ENCODE peak calls at places on chromosome 3, in four cellular contexts. E, I, O and V are unnamed samples.

GRCh38 chr3:11592460-11593298 is 51.0 kb downstream of the VGLL4 start:
- DNase-seq in E (no peak), I (peak), O (no peak), V (no peak)

GRCh38 chr3:160180581-160181216 is 44.5 kb upstream of the C3orf80 start:
- DNase-seq in E (no peak), I (no peak), O (peak), V (peak)

GRCh38 chr3:43247556-43248186 is 38.7 kb upstream of the SNRK start:
- DNase-seq in E (no peak), I (no peak), O (no peak), V (no peak)

GRCh38 chr3:124257332-124257864 is 265.5 kb upstream of the ROPN1 start:
- DNase-seq in E (no peak), I (no peak), O (no peak), V (no peak)

GRCh38 chr3:191330309-191330712 is at the start of gene UTS2B:
- DNase-seq in E (peak), I (peak), O (no peak), V (no peak)

GRCh38 chr3:58535531-58536500 is 1.2 kb downstream of the ACOX2 start:
- DNase-seq in E (no peak), I (peak), O (no peak), V (no peak)

GRCh38 chr3:52253314-52254260 is 8.0 kb downstream of the PPM1M start:
- DNase-seq in E (no peak), I (no peak), O (no peak), V (no peak)

GRCh38 chr3:142888099-142888483 is 792 bp downstream of the PCOLCE2 start:
- DNase-seq in E (peak), I (peak), O (no peak), V (no peak)

GRCh38 chr3:62805578-62805977 is 69.6 kb downstream of the CADPS start:
- DNase-seq in E (no peak), I (no peak), O (no peak), V (no peak)

GRCh38 chr3:165070682-165071081 is 7.6 kb downstream of the SI start:
- DNase-seq in E (peak), I (no peak), O (no peak), V (no peak)

GRCh38 chr3:43373588-43373935 is 87.2 kb downstream of the SNRK start:
- DNase-seq in E (no peak), I (peak), O (no peak), V (no peak)

GRCh38 chr3:171396048-171396447 is 64.2 kb downstream of the TNIK start:
- DNase-seq in E (no peak), I (no peak), O (no peak), V (no peak)

GRCh38 chr3:174218011-174218410 is 641.1 kb upstream of the NAALADL2 start:
- DNase-seq in E (no peak), I (no peak), O (no peak), V (no peak)

GRCh38 chr3:174216948-174217718 is 642.0 kb upstream of the NAALADL2 start:
- DNase-seq in E (no peak), I (no peak), O (no peak), V (no peak)

GRCh38 chr3:174221155-174221554 is 638.0 kb upstream of the NAALADL2 start:
- DNase-seq in E (no peak), I (no peak), O (no peak), V (no peak)

GRCh38 chr3:174223042-174223441 is 636.1 kb upstream of the NAALADL2 start:
- DNase-seq in E (no peak), I (no peak), O (no peak), V (no peak)

GRCh38 chr3:174219738-174220137 is 639.4 kb upstream of the NAALADL2 start:
- DNase-seq in E (peak), I (no peak), O (no peak), V (no peak)
- TF ChIP-seq CTCF in E (peak), I (no peak), O (peak), V (peak)

GRCh38 chr3:127457746-127458145 is 132.8 kb downstream of the TPRA1 start:
- DNase-seq in E (no peak), I (no peak), O (no peak), V (no peak)

GRCh38 chr3:127458698-127459097 is 131.8 kb downstream of the TPRA1 start:
- DNase-seq in E (peak), I (no peak), O (no peak), V (no peak)

GRCh38 chr3:127456471-127457093 is 134.0 kb downstream of the TPRA1 start:
- DNase-seq in E (peak), I (peak), O (peak), V (no peak)

GRCh38 chr3:127455541-127456450 is 134.7 kb downstream of the TPRA1 start:
- DNase-seq in E (peak), I (peak), O (peak), V (peak)

DNA sequence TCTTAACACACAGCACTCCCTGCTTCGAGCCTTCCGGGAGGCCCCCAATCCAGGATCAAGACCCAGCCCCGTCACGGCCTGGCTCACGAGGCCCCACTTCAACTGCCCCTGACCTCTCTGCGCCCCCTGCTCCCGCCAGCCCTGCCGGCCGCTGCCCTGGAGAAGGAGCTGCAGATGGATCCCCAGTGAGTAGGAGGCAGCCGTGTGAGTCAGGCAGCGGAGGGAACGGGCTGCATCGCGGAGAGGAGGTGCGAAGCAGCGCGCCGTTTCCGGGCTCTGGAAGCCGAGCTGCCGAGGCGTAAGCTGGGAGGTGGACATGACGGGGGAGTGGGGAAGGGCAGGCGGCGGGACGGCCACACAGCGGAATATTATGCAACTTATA is 133.4 kb downstream of the TPRA1 start:
- DNase-seq in E (peak), I (peak), O (no peak), V (no peak)
- TF ChIP-seq CTCF in E (peak), I (no peak), O (no peak), V (no peak)

DNA sequence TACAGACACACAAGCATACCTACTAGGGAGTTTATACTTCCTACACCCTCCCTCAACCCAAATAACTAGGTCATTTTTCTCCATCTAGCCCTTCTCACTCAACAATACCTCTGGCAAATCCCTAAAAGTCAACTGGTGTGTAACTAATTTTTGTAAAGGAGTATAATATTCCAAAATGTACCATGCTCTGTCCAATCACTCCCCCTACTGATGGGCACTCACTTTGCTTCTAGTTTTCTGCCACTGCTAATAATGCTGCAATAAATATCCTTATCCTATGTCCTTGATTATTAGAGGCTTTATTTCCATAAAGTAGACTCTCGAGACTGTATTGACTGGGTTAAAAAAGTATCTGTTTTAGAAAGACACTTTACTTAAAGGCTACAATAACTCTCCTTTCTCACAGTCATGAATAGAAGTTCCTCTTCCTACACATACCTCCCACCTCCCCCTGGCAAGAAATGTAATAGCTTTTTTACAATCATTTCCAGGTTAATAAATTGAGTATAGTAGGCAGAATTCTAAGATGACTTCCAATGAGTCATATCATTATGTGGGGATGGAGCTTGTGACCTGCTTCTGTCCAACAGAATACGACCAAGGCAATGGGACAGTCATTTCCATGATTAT is 30.0 kb downstream of the SHQ1 start:
- DNase-seq in E (no peak), I (peak), O (no peak), V (no peak)
- TF ChIP-seq CTCF in E (peak), I (peak), O (peak), V (peak)

GRCh38 chr3:15269091-15269989 is 63.0 kb downstream of the SH3BP5 start:
- DNase-seq in E (no peak), I (peak), O (peak), V (peak)
- TF ChIP-seq CTCF in E (no peak), I (no peak), O (no peak), V (no peak)

GRCh38 chr3:25094932-25095690 is 333.0 kb upstream of the RARB start:
- DNase-seq in E (no peak), I (no peak), O (no peak), V (no peak)
- TF ChIP-seq CTCF in E (no peak), I (no peak), O (no peak), V (peak)

GRCh38 chr3:181728470-181728869 is 16.7 kb downstream of the SOX2 start:
- DNase-seq in E (no peak), I (no peak), O (no peak), V (no peak)

GRCh38 chr3:181725033-181725775 is 13.5 kb downstream of the SOX2 start:
- DNase-seq in E (no peak), I (no peak), O (no peak), V (no peak)

GRCh38 chr3:181727122-181728036 is 15.7 kb downstream of the SOX2 start:
- DNase-seq in E (peak), I (no peak), O (no peak), V (no peak)

GRCh38 chr3:181725830-181726229 is 14.1 kb downstream of the SOX2 start:
- DNase-seq in E (no peak), I (no peak), O (no peak), V (no peak)

DNA sequence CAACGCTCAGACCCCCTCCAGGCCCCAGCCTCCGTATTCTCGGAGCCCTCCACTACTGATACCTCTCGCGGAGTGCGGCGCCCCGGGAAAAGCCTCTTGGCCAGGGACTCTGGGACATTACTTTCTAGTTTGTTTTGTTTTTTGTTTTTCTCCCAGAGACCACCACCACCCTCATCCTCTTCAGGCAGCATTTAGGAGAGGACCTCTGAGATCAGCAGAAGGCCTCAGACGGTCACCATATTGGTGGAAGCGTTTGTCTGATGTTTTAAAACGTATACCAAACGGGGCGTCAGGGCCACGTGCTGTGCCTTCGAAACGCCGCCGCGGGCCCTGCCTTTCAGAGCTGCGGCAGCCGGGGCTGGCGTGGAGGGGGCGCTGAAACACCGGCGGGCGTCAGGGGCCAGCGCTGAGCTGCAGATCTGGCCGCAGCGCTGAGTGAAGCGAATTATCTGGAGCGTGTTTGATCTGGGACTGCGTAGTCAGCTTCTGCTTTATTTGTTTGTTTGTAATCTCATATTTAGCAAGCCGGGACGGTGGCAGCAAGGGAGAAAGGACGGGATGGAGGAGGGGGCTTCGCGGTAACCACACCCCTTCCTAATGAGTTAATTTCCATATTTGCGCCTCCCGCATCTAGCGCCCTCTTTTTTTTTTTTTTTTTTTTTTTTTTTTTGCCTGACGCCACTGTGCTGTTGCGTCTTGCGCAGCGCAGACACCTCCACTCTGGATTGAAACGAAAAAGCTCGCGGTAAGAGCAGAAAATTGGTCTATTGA is 14.8 kb downstream of the SOX2 start:
- DNase-seq in E (peak), I (no peak), O (no peak), V (no peak)
- TF ChIP-seq CTCF in E (peak), I (no peak), O (no peak), V (peak)

GRCh38 chr3:147417896-147418295 is 8.7 kb downstream of the ZIC1 start:
- DNase-seq in E (no peak), I (no peak), O (no peak), V (no peak)

GRCh38 chr3:147419731-147420360 is 10.7 kb downstream of the ZIC1 start:
- DNase-seq in E (no peak), I (no peak), O (no peak), V (no peak)

GRCh38 chr3:147420361-147421183 is 11.4 kb downstream of the ZIC1 start:
- DNase-seq in E (no peak), I (no peak), O (no peak), V (no peak)

GRCh38 chr3:147418352-147418751 is 9.2 kb downstream of the ZIC1 start:
- DNase-seq in E (no peak), I (no peak), O (no peak), V (no peak)

GRCh38 chr3:147419062-147419701 is 10.0 kb downstream of the ZIC1 start:
- DNase-seq in E (peak), I (no peak), O (peak), V (peak)
- TF ChIP-seq CTCF in E (no peak), I (no peak), O (no peak), V (no peak)

GRCh38 chr3:20154928-20155327 is 31.1 kb downstream of the SGO1 start:
- DNase-seq in E (peak), I (no peak), O (no peak), V (no peak)
- TF ChIP-seq CTCF in E (peak), I (no peak), O (no peak), V (no peak)

GRCh38 chr3:56985460-56986327 is 74.8 kb upstream of the SPATA12 start:
- DNase-seq in E (peak), I (no peak), O (peak), V (no peak)
- TF ChIP-seq CTCF in E (no peak), I (no peak), O (peak), V (no peak)